ENCODE peak calls at places on chromosomes 5 and 9, in six cellular contexts. J is brain microvascular endothelial cell; E is substantia nigra; Y is AG08396; T is stimulated activated CD8-positive, alpha-beta memory T cell treated with anti-CD3 and anti-CD28 coated beads, Interleukin-7, amount 100 ng/mL, for 24 hours; L is foreskin fibroblast. K is an unnamed sample.
A peak's percentile ranks its signal among the peaks of the same experiment; 100 is the strongest.

GRCh38 chr5:29795253-29795652 is 1398.2 kb upstream of the CDH6 start:
- DNase-seq in J (no peak), E (no peak), Y (no peak), T (no peak), L (no peak), K (no peak)

GRCh38 chr9:29332789-29333188 is 1759.5 kb upstream of the C9orf72 start:
- DNase-seq in J (peak; percentile 53), E (no peak), Y (no peak), T (no peak), L (peak; percentile 50), K (no peak)

GRCh38 chr5:131530706-131531331 is 104.2 kb downstream of the RAPGEF6 start:
- DNase-seq in J (no peak), E (no peak), Y (no peak), T (no peak), L (no peak), K (no peak)

GRCh38 chr5:126527892-126528291 is 67.1 kb downstream of the ALDH7A1 start:
- DNase-seq in J (peak; percentile 69), E (no peak), Y (no peak), T (no peak), L (peak; percentile 47), K (no peak)

GRCh38 chr5:157178961-157179360 is 1.7 kb upstream of the ITK start:
- DNase-seq in J (no peak), E (no peak), Y (no peak), T (no peak), L (no peak), K (no peak)

GRCh38 chr9:135886147-135886981 is 21.0 kb downstream of the CAMSAP1 start:
- DNase-seq in J (no peak), E (no peak), Y (no peak), T (no peak), L (no peak), K (no peak)

GRCh38 chr9:27519466-27520465 is 4.3 kb upstream of the IFNK start:
- DNase-seq in J (peak; percentile 59), E (no peak), Y (no peak), T (no peak), L (no peak), K (no peak)

GRCh38 chr9:108496866-108497265 is 358.9 kb downstream of the ACTL7B start:
- DNase-seq in J (no peak), E (no peak), Y (no peak), T (no peak), L (peak; percentile 54), K (no peak)

GRCh38 chr9:34508951-34509350 is 13.8 kb downstream of the ENHO start:
- DNase-seq in J (no peak), E (no peak), Y (no peak), T (no peak), L (no peak), K (no peak)

GRCh38 chr9:5800969-5801738 is 31.8 kb downstream of the ERMP1 start:
- DNase-seq in J (no peak), E (no peak), Y (no peak), T (no peak), L (no peak), K (no peak)

GRCh38 chr5:93717162-93717561 is 24.2 kb downstream of the POU5F2 start:
- DNase-seq in J (peak; percentile 27), E (no peak), Y (no peak), T (no peak), L (no peak), K (no peak)

GRCh38 chr5:134545070-134545868 is 19.8 kb downstream of the JADE2 start:
- DNase-seq in J (no peak), E (no peak), Y (no peak), T (no peak), L (no peak), K (no peak)

GRCh38 chr5:160001457-160001856 is 7.5 kb upstream of the TTC1 start:
- DNase-seq in J (no peak), E (no peak), Y (no peak), T (no peak), L (no peak), K (no peak)

GRCh38 chr5:173331956-173332479 is 3.8 kb upstream of the STC2 start:
- DNase-seq in J (peak; percentile 90), E (peak; percentile 43), Y (peak; percentile 91), T (peak; percentile 67), L (peak; percentile 94), K (peak; percentile 77)

GRCh38 chr5:10424124-10424731 is 17.5 kb upstream of the ROPN1L start:
- DNase-seq in J (peak; percentile 27), E (no peak), Y (peak; percentile 31), T (no peak), L (peak; percentile 66), K (no peak)

GRCh38 chr5:29794146-29794787 is 1399.2 kb upstream of the CDH6 start:
- DNase-seq in J (no peak), E (no peak), Y (no peak), T (no peak), L (no peak), K (no peak)

GRCh38 chr5:172115541-172115982 is 72.5 kb downstream of the STK10 start:
- DNase-seq in J (no peak), E (no peak), Y (no peak), T (no peak), L (no peak), K (no peak)

GRCh38 chr5:17951392-17952169 is 317.3 kb downstream of the TAF11L14 start:
- DNase-seq in J (no peak), E (no peak), Y (no peak), T (no peak), L (no peak), K (no peak)

GRCh38 chr5:142009886-142010285 is 2.9 kb downstream of the GNPDA1 start:
- DNase-seq in J (no peak), E (no peak), Y (no peak), T (no peak), L (no peak), K (no peak)

GRCh38 chr5:179135006-179135405 is 74.8 kb downstream of the ZNF354C start:
- DNase-seq in J (no peak), E (no peak), Y (no peak), T (no peak), L (no peak), K (no peak)

GRCh38 chr5:122858451-122858850 is 13.0 kb downstream of the SNX24 start:
- DNase-seq in J (no peak), E (no peak), Y (no peak), T (no peak), L (no peak), K (no peak)

GRCh38 chr5:112419050-112419595 is at the start of gene EPB41L4A:
- DNase-seq in J (no peak), E (no peak), Y (peak; percentile 24), T (no peak), L (peak; percentile 31), K (no peak)

GRCh38 chr9:4289411-4290380 is 10.2 kb downstream of the GLIS3 start:
- DNase-seq in J (no peak), E (no peak), Y (no peak), T (no peak), L (no peak), K (no peak)

GRCh38 chr5:38938424-38938823 is 92.6 kb downstream of the OSMR start:
- DNase-seq in J (no peak), E (no peak), Y (no peak), T (no peak), L (no peak), K (no peak)

GRCh38 chr9:126463426-126463825 is 136.8 kb downstream of the MVB12B start:
- DNase-seq in J (no peak), E (no peak), Y (no peak), T (no peak), L (no peak), K (no peak)

GRCh38 chr5:35339616-35340100 is 109.4 kb upstream of the PRLR start:
- DNase-seq in J (no peak), E (no peak), Y (no peak), T (no peak), L (no peak), K (no peak)

GRCh38 chr5:142904421-142904820 is 134.2 kb downstream of the ARHGAP26 start:
- DNase-seq in J (no peak), E (no peak), Y (no peak), T (no peak), L (no peak), K (no peak)

GRCh38 chr9:136054146-136054545 is 40.9 kb downstream of the NACC2 start:
- DNase-seq in J (no peak), E (no peak), Y (peak; percentile 5), T (no peak), L (no peak), K (no peak)

K was measured in tibial nerve.